ENCODE peak calls at places on chromosomes 6 and 20, in seven cellular contexts. I is WTC11; X is uterus; D is glutamatergic neuron; A is choroid plexus epithelial cell; G is CD8-positive, alpha-beta T cell; H is IMR-90. P is an unnamed sample.

GRCh38 chr6:40791004-40791403 is 203.8 kb upstream of the LRFN2 start:
- DNase-seq in X (no peak), A (no peak), D (no peak), H (no peak), I (no peak), G (no peak), P (no peak)

GRCh38 chr6:77876300-77876699 is 223.5 kb downstream of the MEI4 start:
- DNase-seq in G (no peak), H (no peak), A (peak; percentile 47), I (no peak), X (no peak), D (no peak), P (no peak)

GRCh38 chr6:22827760-22828159 is 258.4 kb downstream of the HDGFL1 start:
- DNase-seq in I (no peak), D (no peak), G (no peak), A (peak; percentile 65), H (peak; percentile 28), X (no peak), P (no peak)

GRCh38 chr20:13205848-13206434 is 15.1 kb upstream of the ISM1 start:
- DNase-seq in G (no peak), X (no peak), A (no peak), D (no peak), I (no peak), H (no peak), P (no peak)

GRCh38 chr6:55319961-55320690 is 7.1 kb upstream of the GFRAL start:
- DNase-seq in H (no peak), X (no peak), A (no peak), D (no peak), I (no peak), G (no peak), P (no peak)

GRCh38 chr20:57432874-57433491 is 41.8 kb downstream of the RBM38 start:
- DNase-seq in G (peak; percentile 27), X (no peak), I (no peak), D (no peak), H (no peak), A (no peak), P (no peak)

GRCh38 chr6:42453649-42454427 is 2.1 kb upstream of the TRERF1 start:
- DNase-seq in D (peak; percentile 72), X (peak; percentile 70), H (peak; percentile 39), A (peak; percentile 33), G (no peak), I (peak; percentile 62), P (peak; percentile 29)

GRCh38 chr6:32178547-32179440 is 589 bp downstream of the RNF5 start:
- DNase-seq in A (peak; percentile 26), G (no peak), D (peak; percentile 49), X (no peak), H (no peak), I (no peak), P (no peak)

GRCh38 chr20:63123326-63123725 is 92.6 kb downstream of the YTHDF1 start:
- DNase-seq in A (no peak), I (peak; percentile 3), D (no peak), X (no peak), G (no peak), H (no peak), P (no peak)

GRCh38 chr6:87154641-87155271 is 609 bp upstream of the ZNF292 start:
- DNase-seq in D (no peak), A (peak; percentile 86), G (peak; percentile 42), I (no peak), H (peak; percentile 85), X (no peak), P (no peak)

GRCh38 chr20:56924316-56924975 is 295.3 kb downstream of the TFAP2C start:
- DNase-seq in X (no peak), G (no peak), D (no peak), A (no peak), H (no peak), I (no peak), P (no peak)

GRCh38 chr6:157123245-157123644 is 200.1 kb downstream of the TMEM242 start:
- DNase-seq in X (no peak), A (no peak), D (no peak), H (no peak), G (no peak), I (no peak), P (no peak)

GRCh38 chr20:4470375-4470774 is 251.3 kb upstream of the PRND start:
- DNase-seq in D (no peak), G (no peak), I (no peak), A (no peak), X (no peak), H (peak; percentile 87), P (no peak)

GRCh38 chr6:136312975-136313374 is 23.3 kb upstream of the BCLAF1 start:
- DNase-seq in A (no peak), H (no peak), D (no peak), I (no peak), X (no peak), G (no peak), P (no peak)

GRCh38 chr6:111809264-111809663 is 64.0 kb downstream of the FYN start:
- DNase-seq in X (no peak), G (no peak), H (peak; percentile 51), A (no peak), D (no peak), I (no peak), P (no peak)

DNA sequence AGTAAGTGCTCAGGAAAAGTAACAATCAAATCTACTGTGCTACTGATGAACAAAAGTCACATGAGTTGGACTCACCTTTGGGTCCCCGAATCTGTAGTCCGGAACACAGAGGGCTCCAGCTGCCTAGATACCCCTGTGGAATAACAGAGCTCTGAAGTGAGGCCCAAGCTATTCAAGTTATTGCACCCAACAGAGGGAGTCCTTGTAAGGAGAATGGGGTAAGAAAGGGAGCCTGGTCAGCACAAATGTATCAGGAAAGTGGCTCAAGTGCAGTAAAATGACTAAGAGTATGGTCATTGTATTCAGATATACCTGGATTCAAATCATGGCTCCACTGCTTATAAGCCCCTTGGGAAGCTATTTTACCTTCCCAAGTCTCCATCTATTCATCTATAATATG is 20.9 kb downstream of the EDN1 start:
- DNase-seq in I (no peak), D (no peak), H (no peak), A (peak; percentile 43), G (no peak), X (no peak), P (no peak)
- TF ChIP-seq CTCF in I (no peak), D (no peak), H (no peak), A (peak; percentile 42), G (no peak), X (no peak), P (no peak)

DNA sequence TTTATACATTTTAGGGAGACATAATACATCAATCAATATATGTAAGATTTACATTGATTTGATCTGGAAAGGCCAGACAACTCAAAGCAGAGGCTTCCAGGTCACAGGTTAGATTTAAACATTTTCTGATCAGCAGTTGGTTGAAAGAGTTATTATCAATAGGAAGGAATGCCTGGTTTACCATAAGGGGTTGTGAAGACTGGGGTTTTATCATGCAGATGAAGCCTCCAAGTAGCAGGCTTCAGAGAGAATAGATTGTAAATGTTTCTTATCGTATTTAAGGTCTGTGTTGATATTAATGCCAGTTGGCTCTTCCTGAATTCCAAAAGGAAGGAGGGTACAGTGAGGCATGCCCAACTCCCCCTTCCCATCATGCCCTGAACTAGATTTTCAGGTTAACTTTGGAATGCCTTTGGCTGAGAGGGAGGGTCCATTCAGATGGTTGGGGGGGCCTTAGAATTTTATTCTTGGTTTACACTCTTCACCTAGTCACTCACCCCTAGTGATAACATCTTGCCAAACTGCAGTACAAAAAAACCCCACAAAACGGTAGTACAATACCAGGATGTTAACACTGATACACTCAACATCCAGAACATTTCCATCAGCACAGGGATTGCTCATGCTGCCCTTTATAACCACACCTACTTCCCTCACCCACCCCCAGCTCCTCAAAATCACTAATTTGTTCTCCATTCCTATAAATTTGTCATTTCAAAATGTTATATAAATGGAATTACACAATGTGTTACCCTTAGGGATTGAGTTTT is 259.6 kb upstream of the PLN start:
- DNase-seq in H (peak; percentile 52), G (no peak), X (no peak), I (no peak), A (peak; percentile 27), D (no peak), P (no peak)
- TF ChIP-seq CTCF in H (peak; percentile 47), G (no peak), X (no peak), I (no peak), A (no peak), D (no peak), P (no peak)

GRCh38 chr6:166454692-166455515 is 72.2 kb upstream of the MPC1 start:
- DNase-seq in I (no peak), A (no peak), H (no peak), D (no peak), G (no peak), X (no peak), P (no peak)

GRCh38 chr6:166459906-166460305 is 77.2 kb upstream of the MPC1 start:
- DNase-seq in I (no peak), G (no peak), H (no peak), D (peak; percentile 8), A (no peak), X (peak; percentile 6), P (no peak)

GRCh38 chr6:166453651-166454050 is 70.9 kb upstream of the MPC1 start:
- DNase-seq in I (no peak), G (no peak), H (no peak), D (no peak), X (no peak), A (no peak), P (no peak)

GRCh38 chr6:166459272-166459671 is 76.5 kb upstream of the MPC1 start:
- DNase-seq in I (no peak), D (peak; percentile 1), A (no peak), G (no peak), H (no peak), X (no peak), P (no peak)

DNA sequence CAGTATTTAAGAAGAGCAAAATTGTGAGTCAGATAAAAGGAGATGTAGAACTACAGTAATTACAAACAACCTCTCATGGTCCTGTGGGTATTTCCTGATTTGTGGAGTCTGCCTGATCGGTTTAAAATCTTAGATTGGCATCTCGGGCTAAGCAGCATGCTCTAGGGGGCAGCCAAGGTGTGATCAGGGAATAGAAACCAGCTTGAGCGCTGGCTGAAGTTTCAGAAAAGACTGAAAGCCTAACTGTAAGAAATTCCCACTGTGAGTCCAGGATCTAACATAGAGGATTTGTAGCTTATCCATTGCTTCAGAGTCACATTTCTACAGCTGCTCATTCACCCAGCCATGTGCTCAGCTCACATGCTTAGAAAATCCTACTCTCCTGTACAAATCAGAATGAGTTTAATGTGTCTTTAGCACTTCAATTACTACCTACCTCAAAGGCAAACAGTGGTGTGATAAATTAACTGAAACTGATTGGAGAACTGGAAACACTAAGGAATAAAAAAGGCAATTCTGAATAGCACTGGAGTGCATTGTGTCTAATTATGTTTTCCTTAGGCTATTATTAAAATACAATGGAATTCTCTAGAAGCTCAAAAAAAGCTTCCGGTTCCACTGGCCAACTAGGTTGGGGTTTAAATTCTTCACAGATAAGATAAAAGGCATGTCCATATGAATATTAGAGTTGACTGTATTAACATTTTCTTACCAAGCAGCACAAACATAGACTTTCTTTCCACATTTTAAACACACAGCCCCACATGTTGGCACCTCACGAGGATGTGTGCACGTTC is 73.8 kb upstream of the MPC1 start:
- DNase-seq in H (peak; percentile 5), X (peak; percentile 18), A (peak; percentile 50), I (no peak), D (peak; percentile 1), G (no peak), P (no peak)
- TF ChIP-seq CTCF in H (peak; percentile 16), X (no peak), A (peak; percentile 60), I (no peak), D (no peak), G (no peak), P (peak; percentile 30)

DNA sequence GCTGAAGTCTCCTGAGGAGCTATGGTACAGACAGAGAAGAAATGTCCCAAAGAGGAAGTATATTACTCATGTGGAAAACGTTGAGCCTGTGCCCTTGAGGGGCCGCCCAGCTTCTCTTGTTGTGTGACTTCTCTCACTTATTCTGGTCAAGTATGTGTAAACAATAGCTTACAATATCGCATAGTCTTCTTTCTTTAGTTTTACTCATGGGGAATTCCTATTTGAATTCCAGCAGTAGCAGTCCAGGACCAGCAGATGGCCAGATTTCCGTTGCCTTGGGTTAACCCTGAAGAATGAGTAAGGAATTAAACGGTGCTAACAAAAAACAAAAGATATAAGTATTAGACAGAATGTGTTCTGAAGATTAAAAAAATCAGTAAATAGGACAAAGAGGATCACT is 522.0 kb upstream of the GJE1 start:
- DNase-seq in H (peak; percentile 51), I (peak; percentile 12), G (no peak), X (no peak), A (peak; percentile 72), D (no peak), P (no peak)
- TF ChIP-seq CTCF in H (peak; percentile 43), I (no peak), G (no peak), X (no peak), A (peak; percentile 72), D (peak; percentile 27), P (peak; percentile 47)